ENCODE peak calls at places on chromosomes 4 and X, in nine cellular contexts. D, E, X, Q, I, C, U, S and G are unnamed samples.

GRCh38 chr4:139556735-139557505 is 901 bp upstream of the SETD7 start:
- DNase-seq in D (peak), E (no peak), X (peak), Q (peak), I (peak), C (peak), U (peak), S (no peak), G (peak)

GRCh38 chr4:140641105-140641555 is 72.4 kb upstream of the UCP1 start:
- DNase-seq in D (no peak), E (no peak), X (no peak), Q (no peak), I (no peak), C (no peak), U (no peak), S (no peak), G (no peak)

GRCh38 chrX:130577431-130577830 is 175.6 kb downstream of the RBMX2 start:
- DNase-seq in D (no peak), E (no peak), X (no peak), Q (no peak), I (no peak), C (no peak), U (no peak), S (no peak), G (no peak)

GRCh38 chrX:44651347-44651746 is 108.7 kb upstream of the FUNDC1 start:
- DNase-seq in D (no peak), E (no peak), X (peak), Q (no peak), I (peak), C (no peak), U (no peak), S (no peak), G (no peak)

GRCh38 chr4:159981457-159981856 is 878.6 kb downstream of the RAPGEF2 start:
- DNase-seq in D (no peak), E (no peak), X (no peak), Q (no peak), I (no peak), C (no peak), U (no peak), S (no peak), G (no peak)

GRCh38 chrX:9464435-9465371 is at the start of gene TBL1X:
- DNase-seq in D (peak), E (peak), X (peak), Q (no peak), I (peak), C (no peak), U (peak), S (no peak), G (peak)

GRCh38 chrX:11555759-11556158 is 110.0 kb downstream of the ARHGAP6 start:
- DNase-seq in D (no peak), E (no peak), X (no peak), Q (no peak), I (no peak), C (no peak), U (no peak), S (no peak), G (no peak)

GRCh38 chr4:101191302-101192098 is 155.8 kb downstream of the PPP3CA start:
- DNase-seq in D (no peak), E (no peak), X (peak), Q (no peak), I (peak), C (no peak), U (no peak), S (peak), G (no peak)

GRCh38 chrX:10174810-10175209 is 18.0 kb downstream of the CLCN4 start:
- DNase-seq in D (no peak), E (no peak), X (no peak), Q (no peak), I (no peak), C (no peak), U (no peak), S (no peak), G (no peak)

GRCh38 chr4:118947095-118947494 is 58.4 kb downstream of the SYNPO2 start:
- DNase-seq in D (no peak), E (no peak), X (no peak), Q (no peak), I (no peak), C (no peak), U (no peak), S (no peak), G (no peak)

GRCh38 chr4:78322032-78322431 is 229.5 kb upstream of the ANXA3 start:
- DNase-seq in D (no peak), E (no peak), X (no peak), Q (no peak), I (no peak), C (no peak), U (no peak), S (no peak), G (no peak)

GRCh38 chr4:185847352-185848078 is 35.5 kb upstream of the SORBS2 start:
- DNase-seq in D (no peak), E (no peak), X (peak), Q (no peak), I (no peak), C (no peak), U (no peak), S (peak), G (no peak)

GRCh38 chr4:170025523-170026252 is 507 bp downstream of the MFAP3L start:
- DNase-seq in D (no peak), E (peak), X (peak), Q (no peak), I (peak), C (peak), U (peak), S (no peak), G (no peak)

GRCh38 chr4:185792384-185793146 is 19.4 kb downstream of the SORBS2 start:
- DNase-seq in D (no peak), E (no peak), X (no peak), Q (no peak), I (no peak), C (no peak), U (peak), S (peak), G (no peak)

GRCh38 chrX:103831342-103831802 is 685 bp downstream of the RAB9B start:
- DNase-seq in D (peak), E (no peak), X (no peak), Q (no peak), I (peak), C (no peak), U (no peak), S (no peak), G (peak)

GRCh38 chr4:86965019-86965976 is 30.5 kb downstream of the AFF1 start:
- DNase-seq in D (no peak), E (no peak), X (no peak), Q (no peak), I (no peak), C (no peak), U (no peak), S (no peak), G (no peak)

GRCh38 chr4:72084587-72085011 is 52.8 kb downstream of the NPFFR2 start:
- DNase-seq in D (no peak), E (no peak), X (no peak), Q (no peak), I (no peak), C (no peak), U (peak), S (no peak), G (no peak)

GRCh38 chr4:138728566-138728965 is 287.0 kb upstream of the NOCT start:
- DNase-seq in D (no peak), E (no peak), X (no peak), Q (no peak), I (no peak), C (no peak), U (no peak), S (no peak), G (no peak)

GRCh38 chrX:29044802-29045201 is 457.6 kb downstream of the IL1RAPL1 start:
- DNase-seq in D (no peak), E (no peak), X (no peak), Q (no peak), I (no peak), C (no peak), U (no peak), S (no peak), G (no peak)

GRCh38 chrX:128816919-128817318 is 706.4 kb downstream of the SMARCA1 start:
- DNase-seq in D (no peak), E (no peak), X (no peak), Q (no peak), I (no peak), C (no peak), U (peak), S (no peak), G (no peak)

GRCh38 chrX:124388562-124388961 is 42.2 kb downstream of the SH2D1A start:
- DNase-seq in D (peak), E (peak), X (peak), Q (peak), I (peak), C (no peak), U (peak), S (no peak), G (peak)

GRCh38 chr4:95830647-95831046 is 9.2 kb upstream of the PDHA2 start:
- DNase-seq in D (no peak), E (no peak), X (no peak), Q (no peak), I (no peak), C (no peak), U (no peak), S (no peak), G (no peak)

GRCh38 chr4:147586637-147587036 is 30.6 kb upstream of the TMEM184C start:
- DNase-seq in D (no peak), E (no peak), X (no peak), Q (no peak), I (no peak), C (no peak), U (no peak), S (no peak), G (no peak)

GRCh38 chr4:185541251-185541671 is 6.0 kb upstream of the PDLIM3 start:
- DNase-seq in D (no peak), E (no peak), X (peak), Q (no peak), I (peak), C (no peak), U (no peak), S (no peak), G (no peak)

GRCh38 chrX:102863735-102864134 is 73.3 kb upstream of the RAB40AL start:
- DNase-seq in D (peak), E (peak), X (peak), Q (peak), I (peak), C (peak), U (peak), S (no peak), G (peak)

GRCh38 chrX:48715066-48715465 is 18.5 kb downstream of the SUV39H1 start:
- DNase-seq in D (no peak), E (no peak), X (no peak), Q (no peak), I (no peak), C (no peak), U (no peak), S (no peak), G (peak)

GRCh38 chr4:73869130-73870055 is at the start of gene CXCL1:
- DNase-seq in D (no peak), E (peak), X (no peak), Q (no peak), I (peak), C (no peak), U (peak), S (no peak), G (no peak)

GRCh38 chrX:12319012-12319519 is 180.8 kb downstream of the FRMPD4 start:
- DNase-seq in D (no peak), E (peak), X (no peak), Q (no peak), I (no peak), C (no peak), U (no peak), S (no peak), G (no peak)

GRCh38 chr4:156084312-156084811 is 130.7 kb upstream of the CTSO start:
- DNase-seq in D (no peak), E (no peak), X (no peak), Q (no peak), I (no peak), C (no peak), U (no peak), S (no peak), G (no peak)

GRCh38 chr4:94036964-94037363 is 170.7 kb upstream of the SMARCAD1 start:
- DNase-seq in D (no peak), E (no peak), X (no peak), Q (no peak), I (no peak), C (no peak), U (no peak), S (no peak), G (no peak)

GRCh38 chr4:4254666-4255065 is 6.6 kb upstream of the TMEM128 start:
- DNase-seq in D (no peak), E (no peak), X (peak), Q (no peak), I (no peak), C (no peak), U (no peak), S (no peak), G (no peak)

GRCh38 chr4:54006755-54007154 is 57.6 kb downstream of the CHIC2 start:
- DNase-seq in D (no peak), E (no peak), X (no peak), Q (no peak), I (no peak), C (no peak), U (no peak), S (no peak), G (no peak)

GRCh38 chr4:2886161-2886560 is 42.5 kb downstream of the ADD1 start:
- DNase-seq in D (no peak), E (no peak), X (no peak), Q (no peak), I (no peak), C (no peak), U (no peak), S (no peak), G (no peak)

GRCh38 chrX:150152546-150152945 is 210.6 kb upstream of the MAMLD1 start:
- DNase-seq in D (no peak), E (no peak), X (no peak), Q (no peak), I (no peak), C (no peak), U (no peak), S (no peak), G (no peak)

GRCh38 chrX:138925330-138925729 is 213.8 kb upstream of the FGF13 start:
- DNase-seq in D (no peak), E (no peak), X (no peak), Q (no peak), I (no peak), C (no peak), U (no peak), S (no peak), G (no peak)